ENCODE peak calls at places on chromosomes 5 and 9, in seven cellular contexts. Y, J, Q, D, T, U and W are unnamed samples.

GRCh38 chr5:77006124-77006523 is 24.1 kb upstream of the AGGF1 start:
- DNase-seq in J (no peak), Y (no peak), T (no peak), D (no peak), U (no peak), Q (no peak), W (no peak)

GRCh38 chr5:75869891-75870290 is 152.7 kb upstream of the POC5 start:
- DNase-seq in D (no peak), U (no peak), Y (no peak), J (no peak), Q (no peak), T (no peak), W (peak)

GRCh38 chr5:103511554-103511885 is 51.1 kb downstream of the NUDT12 start:
- DNase-seq in Y (no peak), U (peak), D (no peak), J (peak), T (no peak), Q (no peak), W (peak)

GRCh38 chr5:53438486-53439472 is 41.6 kb upstream of the FST start:
- DNase-seq in T (no peak), U (peak), J (peak), D (no peak), Q (no peak), Y (no peak), W (peak)

GRCh38 chr5:52948418-52949076 is 40.6 kb upstream of the ITGA2 start:
- DNase-seq in T (peak), U (peak), Y (no peak), D (peak), J (peak), Q (peak), W (peak)

GRCh38 chr9:115981011-115981410 is 172.6 kb upstream of the PAPPA start:
- DNase-seq in J (no peak), U (no peak), Y (no peak), T (no peak), Q (no peak), D (no peak), W (no peak)

GRCh38 chr5:114305402-114306207 is 56.3 kb upstream of the KCNN2 start:
- DNase-seq in T (no peak), J (peak), Y (no peak), U (peak), D (no peak), Q (no peak), W (peak)

GRCh38 chr5:180830253-180831138 is 27.9 kb upstream of the MGAT1 start:
- DNase-seq in J (peak), Q (peak), Y (peak), D (peak), T (no peak), U (no peak), W (no peak)

GRCh38 chr5:139711067-139711851 is 63.1 kb downstream of the CXXC5 start:
- DNase-seq in Q (peak), D (no peak), J (no peak), Y (no peak), T (no peak), U (peak), W (peak)

GRCh38 chr5:136295914-136296313 is 69.4 kb downstream of the TRPC7 start:
- DNase-seq in D (no peak), Y (no peak), T (no peak), Q (no peak), J (no peak), U (peak), W (no peak)

GRCh38 chr5:149128023-149128875 is 13.0 kb upstream of the ABLIM3 start:
- DNase-seq in U (no peak), T (no peak), Y (no peak), D (no peak), Q (no peak), J (peak), W (peak)

DNA sequence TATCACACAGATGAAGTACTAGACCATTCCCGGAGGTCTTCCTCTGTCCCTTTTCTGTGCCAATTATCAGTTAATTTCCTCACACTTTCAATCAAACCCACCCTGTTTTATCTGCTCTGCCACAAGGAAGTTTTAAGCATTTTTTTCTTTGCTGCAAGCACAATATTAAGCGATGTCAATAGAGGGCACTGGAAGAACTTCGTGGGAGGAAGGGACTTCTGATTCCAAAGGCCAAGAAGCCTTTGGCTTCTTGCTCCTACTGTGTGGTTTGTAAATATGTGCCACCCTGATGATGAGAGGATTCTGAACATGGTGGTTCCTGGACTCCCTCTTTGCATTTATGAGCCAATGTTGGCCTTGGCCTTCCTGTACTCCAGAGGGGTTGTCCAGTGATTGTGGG is 1712.5 kb upstream of the C9orf72 start:
- DNase-seq in Q (no peak), D (no peak), Y (no peak), J (peak), U (peak), T (no peak), W (peak)
- TF ChIP-seq CTCF in Q (no peak), D (no peak), Y (no peak), J (peak), U (peak), T (no peak), W (peak)

DNA sequence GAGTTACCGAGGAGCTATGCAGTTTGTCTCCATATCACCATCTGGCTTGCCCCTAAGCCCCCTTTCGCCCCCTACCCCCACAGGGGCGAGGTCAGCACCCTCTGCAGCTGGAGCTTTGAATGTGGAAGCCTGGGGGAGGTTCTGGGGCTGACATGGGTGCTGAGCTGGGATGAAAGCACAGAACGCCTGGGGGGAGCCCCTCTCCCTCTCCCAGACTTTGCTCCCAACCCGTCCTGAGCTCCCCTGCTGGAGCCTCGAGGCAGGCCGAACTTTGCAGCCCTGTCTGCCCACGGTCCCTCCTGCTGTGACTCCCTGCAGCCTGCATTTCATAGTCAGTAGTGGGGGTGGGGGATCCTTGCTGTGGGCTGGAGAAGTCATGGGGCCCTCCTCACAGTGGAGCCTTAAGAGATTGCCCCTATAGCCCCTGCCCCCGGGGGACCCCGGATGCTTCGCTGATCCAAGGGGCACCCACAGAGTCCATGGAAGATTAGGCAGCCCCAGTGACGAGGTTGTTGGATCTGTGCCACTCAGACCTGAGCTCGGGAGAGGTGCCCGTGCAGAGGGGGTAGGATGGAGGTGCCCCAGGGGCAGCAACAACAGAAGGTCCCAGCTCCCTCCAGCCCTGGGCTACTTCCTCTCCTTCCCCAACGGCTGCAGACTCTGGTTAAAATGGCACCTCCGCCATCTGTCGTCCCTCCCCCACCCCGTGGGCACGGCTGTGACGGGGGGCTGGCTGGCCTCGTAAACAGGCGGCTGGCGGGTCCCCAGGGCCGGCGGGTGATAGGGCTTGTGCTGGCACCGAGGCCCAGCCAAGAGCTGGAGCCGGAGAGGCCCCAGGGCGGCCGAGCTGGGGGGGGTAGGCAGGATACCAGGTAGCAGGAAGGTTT is 162.0 kb downstream of the C9orf50 start:
- DNase-seq in D (peak), U (no peak), Y (peak), T (no peak), Q (peak), J (no peak), W (no peak)
- H3K4me3 ChIP-seq in D (no peak), U (no peak), Y (no peak), T (no peak), Q (peak), J (no peak), W (no peak)

DNA sequence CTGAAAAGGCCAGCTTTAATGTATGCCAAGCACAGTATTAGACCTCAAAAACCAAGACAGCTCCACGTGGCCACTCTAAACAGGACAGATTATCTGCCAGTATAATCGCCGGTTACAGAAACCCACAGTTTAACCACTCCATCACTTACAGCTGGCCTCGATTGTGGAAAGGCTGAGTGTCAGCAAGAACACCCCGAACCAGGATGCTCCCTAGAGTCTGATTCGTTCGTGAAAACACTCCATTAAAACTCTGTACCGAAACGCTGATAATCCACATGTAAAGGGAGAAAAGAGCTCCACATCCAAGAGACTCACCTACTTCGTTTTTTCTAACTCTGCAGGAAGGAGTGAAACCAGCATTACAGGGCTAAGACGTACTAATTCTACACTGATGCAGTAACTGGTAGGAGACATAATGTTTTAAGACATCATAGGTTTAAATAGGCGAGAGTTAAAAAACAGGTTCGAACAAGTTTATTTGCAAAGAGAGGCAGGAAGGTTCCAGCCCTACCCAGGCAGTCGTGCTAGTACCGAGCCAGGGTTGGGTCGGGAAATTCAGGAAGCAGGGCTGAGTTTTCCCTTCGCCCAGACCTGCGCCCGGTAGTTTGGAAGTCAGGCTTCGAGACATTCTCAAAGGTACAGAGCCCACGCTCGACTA is 952 bp downstream of the SERINC5 start:
- DNase-seq in Y (no peak), J (peak), D (no peak), T (peak), Q (no peak), U (peak), W (peak)
- TF ChIP-seq CTCF in Y (no peak), J (no peak), D (no peak), T (no peak), Q (no peak), U (no peak), W (no peak)

DNA sequence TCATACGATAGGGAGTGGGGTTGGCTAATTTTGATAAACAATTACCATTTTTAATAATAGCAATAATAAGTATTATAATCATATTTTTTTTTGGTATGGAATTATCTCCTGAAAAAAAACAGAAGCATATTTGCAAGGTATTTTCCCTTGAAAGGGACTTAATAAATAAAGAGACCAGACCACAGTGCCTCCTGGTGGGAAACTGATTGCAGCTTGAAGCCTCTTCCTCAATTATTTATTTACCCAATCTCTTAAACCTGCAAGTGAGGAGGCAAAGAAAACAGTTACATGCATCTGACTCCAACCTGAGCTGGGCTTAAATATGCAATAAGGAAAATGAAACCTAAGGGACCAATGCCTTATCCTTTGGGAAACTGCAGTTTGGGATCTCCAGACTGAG is 388.1 kb upstream of the ACO1 start:
- DNase-seq in U (no peak), J (peak), D (no peak), Q (no peak), Y (no peak), T (no peak), W (no peak)
- H3K4me3 ChIP-seq in U (no peak), J (no peak), D (no peak), Q (no peak), Y (no peak), T (no peak), W (no peak)

GRCh38 chr5:132459983-132460834 is 30.4 kb downstream of the IRF1 start:
- DNase-seq in D (peak), T (no peak), Y (peak), U (no peak), Q (no peak), J (no peak), W (peak)
- TF ChIP-seq CTCF in D (peak), T (no peak), Y (no peak), U (no peak), Q (no peak), J (peak), W (peak)

GRCh38 chr9:77475641-77476473 is 172.3 kb downstream of the GNA14 start:
- DNase-seq in T (no peak), J (peak), D (no peak), Y (no peak), Q (peak), U (peak), W (no peak)
- H3K4me3 ChIP-seq in T (no peak), J (no peak), D (no peak), Y (no peak), Q (peak), U (no peak), W (no peak)